ENCODE peak calls at places on chromosomes 4 and X, in five cellular contexts. O is fibroblast of mammary gland; S is EH; A is pancreas; B is stimulated activated CD4-positive, alpha-beta T cell treated with anti-CD3 and anti-CD28 coated beads, Interleukin-4, amount 100 ng/mL, for 48 hours. U is an unnamed sample.

GRCh38 chr4:97761760-97762512 is 381.3 kb downstream of the STPG2 start:
- DNase-seq in O (no peak), S (no peak), B (no peak), A (no peak), U (no peak)

GRCh38 chr4:78652282-78652876 is 100.8 kb downstream of the ANXA3 start:
- DNase-seq in B (no peak), S (peak), O (peak), A (no peak), U (peak)

GRCh38 chr4:47383829-47384427 is 79.6 kb downstream of the COMMD8 start:
- DNase-seq in B (no peak), O (peak), A (no peak), S (peak), U (peak)

GRCh38 chr4:2482693-2483092 is 13.8 kb downstream of the RNF4 start:
- DNase-seq in S (peak), B (no peak), O (peak), A (peak), U (peak)

GRCh38 chr4:76823516-76823915 is 74.4 kb downstream of the SOWAHB start:
- DNase-seq in O (no peak), B (no peak), S (peak), A (no peak), U (peak)

GRCh38 chrX:136115124-136115908 is 32.0 kb upstream of the FHL1 start:
- DNase-seq in S (peak), O (peak), A (no peak), B (no peak), U (peak)

GRCh38 chr4:38860788-38861424 is 4.3 kb upstream of the TLR6 start:
- DNase-seq in O (peak), A (peak), S (peak), B (peak), U (peak)

GRCh38 chr4:1393866-1394265 is 12.4 kb downstream of the NKX1-1 start:
- DNase-seq in O (no peak), B (no peak), A (no peak), S (no peak), U (no peak)

GRCh38 chrX:24081661-24082154 is 27.0 kb downstream of the EIF2S3 start:
- DNase-seq in B (peak), A (peak), S (peak), O (peak), U (peak)

GRCh38 chr4:137524642-137525384 is 7.5 kb downstream of the PCDH18 start:
- DNase-seq in A (no peak), B (no peak), O (peak), S (peak), U (peak)

GRCh38 chr4:125719987-125720386 is 405.2 kb downstream of the FAT4 start:
- DNase-seq in S (no peak), O (no peak), B (no peak), A (no peak), U (peak)

GRCh38 chrX:132532955-132533354 is 44.1 kb upstream of the MBNL3 start:
- DNase-seq in A (no peak), B (no peak), O (peak), S (peak), U (peak)

GRCh38 chr4:6116696-6117285 is 83.6 kb downstream of the JAKMIP1 start:
- DNase-seq in B (no peak), O (no peak), S (no peak), A (peak), U (no peak)

GRCh38 chrX:51437521-51437920 is 58.9 kb downstream of the NUDT11 start:
- DNase-seq in O (no peak), B (no peak), A (no peak), S (no peak), U (no peak)

GRCh38 chr4:143700420-143701352 is at the start of gene FREM3:
- DNase-seq in S (no peak), A (no peak), O (no peak), B (no peak), U (peak)

GRCh38 chrX:37287741-37288424 is 61.3 kb upstream of the PRRG1 start:
- DNase-seq in O (no peak), S (no peak), A (no peak), B (no peak), U (no peak)

GRCh38 chr4:107034982-107035710 is 967 bp downstream of the DKK2 start:
- DNase-seq in A (peak), S (peak), B (no peak), O (peak), U (peak)

GRCh38 chrX:100368167-100368566 is 41.9 kb downstream of the PCDH19 start:
- DNase-seq in B (no peak), S (peak), A (no peak), O (peak), U (peak)

GRCh38 chrX:107708762-107709161 is 66.8 kb downstream of the TSC22D3 start:
- DNase-seq in A (no peak), O (no peak), B (no peak), S (no peak), U (no peak)

GRCh38 chrX:46184749-46185148 is 360.5 kb downstream of the ZNF674 start:
- DNase-seq in B (no peak), A (no peak), O (peak), S (no peak), U (peak)

GRCh38 chr4:99861120-99861905 is 32.9 kb downstream of the LAMTOR3 start:
- DNase-seq in O (no peak), B (no peak), A (no peak), S (no peak), U (no peak)

GRCh38 chrX:135535077-135535630 is 14.7 kb downstream of the INTS6L start:
- DNase-seq in S (no peak), B (no peak), A (no peak), O (no peak), U (no peak)

GRCh38 chr4:94304365-94304971 is 38.2 kb downstream of the HPGDS start:
- DNase-seq in B (no peak), O (peak), A (no peak), S (peak), U (peak)

GRCh38 chr4:82891728-82892466 is 944 bp upstream of the SEC31A start:
- DNase-seq in S (peak), B (no peak), A (no peak), O (peak), U (peak)

GRCh38 chrX:134737061-134737460 is 78.8 kb upstream of the PLAC1 start:
- DNase-seq in S (peak), B (no peak), A (no peak), O (peak), U (peak)

GRCh38 chrX:87572911-87573310 is 55.3 kb downstream of the KLHL4 start:
- DNase-seq in A (no peak), O (peak), B (no peak), S (no peak), U (no peak)

U was measured in GM23248.